ENCODE peak calls at places on chromosome 16, in four cellular contexts. One of them, this sample, is unnamed.

GRCh38 chr16:79169239-79169638 is 431.3 kb downstream of the MAF start:
- DNase-seq in Caki2: no peak
- DNase-seq in stimulated activated CD4-positive, alpha-beta T cell treated with anti-CD3 and anti-CD28 coated beads, Interleukin-2, amount 100 ng/mL, for 48 hours: no peak
- DNase-seq in activated gamma-delta T cell treated with anti-CD3 and anti-CD28 coated beads, Interleukin-2, amount 50 U/mL, for 16 hours: no peak
- DNase-seq in this sample: no peak

GRCh38 chr16:66687906-66688625 is 8.5 kb downstream of the CMTM4 start:
- DNase-seq in stimulated activated CD4-positive, alpha-beta T cell treated with anti-CD3 and anti-CD28 coated beads, Interleukin-2, amount 100 ng/mL, for 48 hours: no peak
- DNase-seq in activated gamma-delta T cell treated with anti-CD3 and anti-CD28 coated beads, Interleukin-2, amount 50 U/mL, for 16 hours: no peak
- DNase-seq in Caki2: no peak
- DNase-seq in this sample: no peak

GRCh38 chr16:50533317-50533716 is 14.9 kb upstream of the NKD1 start:
- DNase-seq in activated gamma-delta T cell treated with anti-CD3 and anti-CD28 coated beads, Interleukin-2, amount 50 U/mL, for 16 hours: no peak
- DNase-seq in Caki2: no peak
- DNase-seq in stimulated activated CD4-positive, alpha-beta T cell treated with anti-CD3 and anti-CD28 coated beads, Interleukin-2, amount 100 ng/mL, for 48 hours: no peak
- DNase-seq in this sample: no peak

GRCh38 chr16:89322381-89323119 is 105.0 kb downstream of the ZNF778 start:
- DNase-seq in Caki2: no peak
- DNase-seq in activated gamma-delta T cell treated with anti-CD3 and anti-CD28 coated beads, Interleukin-2, amount 50 U/mL, for 16 hours: no peak
- DNase-seq in stimulated activated CD4-positive, alpha-beta T cell treated with anti-CD3 and anti-CD28 coated beads, Interleukin-2, amount 100 ng/mL, for 48 hours: no peak
- DNase-seq in this sample: no peak

GRCh38 chr16:74623846-74624245 is 16.9 kb upstream of the GLG1 start:
- DNase-seq in Caki2: no peak
- DNase-seq in activated gamma-delta T cell treated with anti-CD3 and anti-CD28 coated beads, Interleukin-2, amount 50 U/mL, for 16 hours: no peak
- DNase-seq in stimulated activated CD4-positive, alpha-beta T cell treated with anti-CD3 and anti-CD28 coated beads, Interleukin-2, amount 100 ng/mL, for 48 hours: no peak
- DNase-seq in this sample: no peak

GRCh38 chr16:49856741-49857330 is 924 bp upstream of the ZNF423 start:
- DNase-seq in stimulated activated CD4-positive, alpha-beta T cell treated with anti-CD3 and anti-CD28 coated beads, Interleukin-2, amount 100 ng/mL, for 48 hours: peak
- DNase-seq in Caki2: peak
- DNase-seq in activated gamma-delta T cell treated with anti-CD3 and anti-CD28 coated beads, Interleukin-2, amount 50 U/mL, for 16 hours: no peak
- DNase-seq in this sample: no peak

GRCh38 chr16:4283939-4284338 is 11.1 kb upstream of the TFAP4 start:
- DNase-seq in activated gamma-delta T cell treated with anti-CD3 and anti-CD28 coated beads, Interleukin-2, amount 50 U/mL, for 16 hours: no peak
- DNase-seq in Caki2: no peak
- DNase-seq in stimulated activated CD4-positive, alpha-beta T cell treated with anti-CD3 and anti-CD28 coated beads, Interleukin-2, amount 100 ng/mL, for 48 hours: no peak
- DNase-seq in this sample: no peak

GRCh38 chr16:66515543-66516171 is 34.3 kb downstream of the TK2 start:
- DNase-seq in Caki2: peak
- DNase-seq in stimulated activated CD4-positive, alpha-beta T cell treated with anti-CD3 and anti-CD28 coated beads, Interleukin-2, amount 100 ng/mL, for 48 hours: no peak
- DNase-seq in activated gamma-delta T cell treated with anti-CD3 and anti-CD28 coated beads, Interleukin-2, amount 50 U/mL, for 16 hours: no peak
- DNase-seq in this sample: no peak

GRCh38 chr16:2214721-2214970 is at the start of gene PGP:
- DNase-seq in Caki2: no peak
- DNase-seq in activated gamma-delta T cell treated with anti-CD3 and anti-CD28 coated beads, Interleukin-2, amount 50 U/mL, for 16 hours: no peak
- DNase-seq in stimulated activated CD4-positive, alpha-beta T cell treated with anti-CD3 and anti-CD28 coated beads, Interleukin-2, amount 100 ng/mL, for 48 hours: no peak
- DNase-seq in this sample: no peak

GRCh38 chr16:87064731-87065720 is 252.2 kb downstream of the C16orf95 start:
- DNase-seq in activated gamma-delta T cell treated with anti-CD3 and anti-CD28 coated beads, Interleukin-2, amount 50 U/mL, for 16 hours: no peak
- DNase-seq in Caki2: no peak
- DNase-seq in stimulated activated CD4-positive, alpha-beta T cell treated with anti-CD3 and anti-CD28 coated beads, Interleukin-2, amount 100 ng/mL, for 48 hours: no peak
- DNase-seq in this sample: no peak